ENCODE peak calls at places on chromosomes 16 and 17, in six cellular contexts. O, Y, W, F, S and G are unnamed samples.

GRCh38 chr17:36844013-36844412 is 93.3 kb upstream of the LHX1 start:
- DNase-seq in O (no peak), Y (no peak), W (no peak), F (no peak), S (no peak), G (no peak)

GRCh38 chr17:58335779-58336455 is 7.3 kb upstream of the TSPOAP1 start:
- DNase-seq in O (no peak), Y (no peak), W (no peak), F (peak; percentile 51), S (no peak), G (no peak)

GRCh38 chr17:80786470-80786869 is 205.2 kb upstream of the CHMP6 start:
- DNase-seq in O (no peak), Y (no peak), W (no peak), F (no peak), S (no peak), G (no peak)

GRCh38 chr16:58222532-58223316 is 24.8 kb upstream of the CSNK2A2 start:
- DNase-seq in O (peak; percentile 25), Y (peak; percentile 7), W (peak; percentile 57), F (peak; percentile 83), S (no peak), G (no peak)

GRCh38 chr17:78355045-78355641 is 4.7 kb downstream of the SOCS3 start:
- DNase-seq in O (no peak), Y (no peak), W (peak; percentile 26), F (no peak), S (no peak), G (no peak)

GRCh38 chr17:29838961-29839360 is 91.1 kb downstream of the SSH2 start:
- DNase-seq in O (peak; percentile 44), Y (peak; percentile 61), W (peak; percentile 89), F (peak; percentile 92), S (peak; percentile 63), G (peak; percentile 62)

GRCh38 chr17:50043290-50044148 is 12.4 kb upstream of the ITGA3 start:
- DNase-seq in O (no peak), Y (no peak), W (no peak), F (no peak), S (no peak), G (no peak)

GRCh38 chr16:81821422-81822128 is 42.5 kb downstream of the PLCG2 start:
- DNase-seq in O (no peak), Y (no peak), W (no peak), F (no peak), S (no peak), G (no peak)

GRCh38 chr17:30969989-30970680 is 704 bp upstream of the RNF135 start:
- DNase-seq in O (no peak), Y (no peak), W (peak; percentile 60), F (peak; percentile 68), S (peak; percentile 56), G (no peak)

GRCh38 chr17:55089955-55090573 is 121.5 kb downstream of the STXBP4 start:
- DNase-seq in O (peak; percentile 18), Y (peak; percentile 7), W (no peak), F (peak; percentile 56), S (no peak), G (no peak)

GRCh38 chr17:76650505-76650904 is 6.9 kb upstream of the ST6GALNAC1 start:
- DNase-seq in O (no peak), Y (no peak), W (no peak), F (no peak), S (no peak), G (no peak)

GRCh38 chr17:50922107-50922506 is 56.0 kb upstream of the TOB1 start:
- DNase-seq in O (peak; percentile 14), Y (no peak), W (no peak), F (no peak), S (no peak), G (no peak)

GRCh38 chr16:19236561-19236960 is 49.0 kb upstream of the CLEC19A start:
- DNase-seq in O (no peak), Y (no peak), W (peak; percentile 22), F (no peak), S (no peak), G (no peak)

GRCh38 chr17:39198186-39198566 is 707 bp upstream of the CACNB1 start:
- DNase-seq in O (no peak), Y (no peak), W (no peak), F (no peak), S (no peak), G (peak; percentile 33)

GRCh38 chr17:39197380-39198185 is at the start of gene CACNB1:
- DNase-seq in O (peak; percentile 65), Y (peak; percentile 82), W (peak; percentile 25), F (peak; percentile 91), S (peak; percentile 85), G (peak; percentile 79)

GRCh38 chr17:39200957-39201510 is 951 bp downstream of the RPL19 start:
- DNase-seq in O (no peak), Y (no peak), W (no peak), F (no peak), S (no peak), G (no peak)

GRCh38 chr17:39199673-39199985 is 454 bp upstream of the RPL19 start:
- DNase-seq in O (no peak), Y (no peak), W (no peak), F (no peak), S (no peak), G (no peak)

GRCh38 chr17:39199986-39200879 is at the start of gene RPL19:
- DNase-seq in O (peak; percentile 96), Y (peak; percentile 96), W (peak; percentile 82), F (peak; percentile 97), S (peak; percentile 83), G (peak; percentile 90)
- H3K23ac ChIP-seq in O (peak within 1 kb of the TSS; percentile 100), Y (peak within 1 kb of the TSS; percentile 53), W (no peak within 1 kb of the TSS), F (peak within 1 kb of the TSS; percentile 59), S (no peak within 1 kb of the TSS), G (peak within 1 kb of the TSS; percentile 56)

DNA sequence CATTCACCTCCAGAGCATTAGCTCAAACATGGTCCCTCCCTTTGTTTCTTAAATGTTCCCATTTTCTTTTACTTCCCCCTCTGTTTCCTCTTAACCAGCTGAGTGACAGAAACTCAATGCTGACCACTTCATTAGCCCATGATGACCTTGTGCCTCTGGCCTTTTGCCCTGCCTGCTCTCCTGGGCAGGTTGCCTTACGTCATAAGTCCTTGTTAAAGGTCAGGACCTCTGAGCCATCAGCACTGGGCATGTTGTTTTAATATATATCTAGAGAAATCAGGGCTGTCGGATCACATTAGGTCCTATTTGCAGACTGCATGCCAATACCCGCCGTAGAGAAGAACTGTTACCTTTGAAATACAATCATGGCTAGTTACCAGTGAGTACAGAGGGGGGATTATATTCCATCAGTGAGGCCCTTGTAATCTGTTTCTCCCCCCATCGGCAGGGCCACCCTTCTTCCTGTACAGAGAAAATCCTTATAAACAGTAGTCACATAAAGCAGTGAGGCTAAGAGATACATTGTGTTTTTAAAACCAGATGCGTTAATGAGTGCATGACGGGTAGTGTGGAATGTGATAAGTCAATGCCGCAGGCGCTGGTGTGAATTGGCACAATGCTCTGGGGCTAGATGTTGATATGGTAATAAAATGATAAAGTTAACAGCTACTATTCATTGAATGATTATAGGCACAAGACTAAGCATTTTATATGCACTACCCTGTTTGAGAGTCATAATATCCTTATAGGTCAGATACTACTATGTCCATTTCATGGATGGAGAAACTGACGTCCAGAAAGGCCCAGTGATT is 94.3 kb upstream of the ZFHX3 start:
- DNase-seq in O (no peak), Y (no peak), W (no peak), F (no peak), S (no peak), G (no peak)
- H3K4me3 ChIP-seq in O (no peak overlapping the region), Y (no peak overlapping the region), W (no peak overlapping the region), F (no peak overlapping the region), S (no peak overlapping the region), G (no peak overlapping the region)

DNA sequence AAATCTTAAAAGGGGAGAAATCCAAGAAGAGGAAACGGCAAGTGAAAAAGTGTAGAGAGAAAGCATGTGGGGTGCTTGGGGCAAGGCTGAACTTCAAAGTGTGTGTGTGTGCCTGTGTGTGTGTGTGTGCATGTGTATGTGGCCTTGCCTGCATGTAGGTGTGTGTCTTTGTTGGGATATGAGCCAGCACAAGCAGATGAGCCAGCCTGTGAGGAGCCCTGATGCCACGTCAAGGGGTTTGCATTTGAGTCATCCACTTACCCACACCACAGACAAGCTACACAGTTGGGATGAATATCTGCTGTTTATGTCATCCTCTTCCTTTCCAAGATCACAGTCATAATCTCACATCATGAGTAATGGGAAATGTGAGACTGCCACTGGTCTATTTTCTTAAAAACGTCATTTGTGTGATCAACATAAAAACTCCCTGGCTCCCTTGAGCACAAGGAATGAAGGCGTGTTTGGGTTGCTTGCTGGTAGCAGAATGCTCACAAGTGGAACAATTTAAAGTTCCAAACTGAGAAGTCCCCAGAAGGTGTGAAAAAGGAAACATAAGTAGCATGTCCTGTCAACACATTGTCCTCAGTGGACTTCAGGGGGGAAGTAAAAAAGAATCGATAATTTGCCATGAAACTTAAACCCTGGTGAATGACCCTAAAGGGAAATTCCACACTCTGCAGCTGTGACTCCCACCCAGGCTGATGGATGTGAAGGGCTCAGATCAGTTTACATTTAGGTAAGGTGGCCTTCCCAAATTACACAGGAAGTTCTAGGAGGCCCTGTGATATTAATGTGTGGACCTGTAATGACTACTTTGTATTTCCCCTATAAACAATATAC is 14.7 kb downstream of the KCTD19 start:
- DNase-seq in O (peak; percentile 100), Y (peak; percentile 100), W (peak; percentile 93), F (no peak), S (no peak), G (no peak)
- H3K23ac ChIP-seq in O (peak overlapping the region; percentile 55), Y (no peak overlapping the region), W (no peak overlapping the region), F (no peak overlapping the region), S (no peak overlapping the region), G (no peak overlapping the region)

DNA sequence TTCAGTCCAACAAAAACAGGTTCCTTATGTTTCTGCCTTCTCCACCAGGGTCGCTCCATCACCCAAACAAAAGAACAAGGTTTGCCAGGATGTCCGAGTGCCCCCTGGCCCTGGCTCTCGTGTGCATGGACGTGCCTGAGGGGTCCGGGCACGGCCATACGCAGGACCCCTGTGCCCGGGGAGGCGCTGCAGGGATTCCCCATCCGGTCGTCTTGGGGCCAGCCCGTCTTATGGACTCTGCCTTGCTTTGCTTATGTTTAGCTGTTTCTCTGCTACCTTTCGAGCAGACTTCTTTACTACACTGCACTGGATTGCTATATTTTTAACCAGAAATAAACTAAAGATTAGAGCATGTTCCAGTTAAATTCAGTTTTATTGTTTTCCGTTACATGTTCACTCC is 68.0 kb downstream of the KLHDC4 start:
- DNase-seq in O (no peak), Y (no peak), W (no peak), F (no peak), S (no peak), G (no peak)
- H3K4me3 ChIP-seq in O (no peak overlapping the region), Y (no peak overlapping the region), W (no peak overlapping the region), F (no peak overlapping the region), S (no peak overlapping the region), G (no peak overlapping the region)

GRCh38 chr17:2972749-2973148 is 90.7 kb downstream of the OR1D5 start:
- DNase-seq in O (peak; percentile 42), Y (no peak), W (no peak), F (no peak), S (no peak), G (no peak)
- H3K23ac ChIP-seq in O (peak overlapping the region; percentile 66), Y (no peak overlapping the region), W (no peak overlapping the region), F (no peak overlapping the region), S (no peak overlapping the region), G (no peak overlapping the region)